ENCODE peak calls at places on chromosomes 11 and 22, in five cellular contexts. Y is kidney epithelial cell; N is NK-92 treated with Interleukin-12 subunit alpha and Interleukin-12 subunit beta, amount 100 ng/mL, for 24 hours; D is Caki2; R is HL-60. V is an unnamed sample.

GRCh38 chr22:39475337-39475736 is 18.5 kb downstream of the MGAT3 start:
- DNase-seq in D (no peak), Y (no peak), R (no peak), N (no peak), V (no peak)

GRCh38 chr22:29316429-29316828 is 932 bp upstream of the RASL10A start:
- DNase-seq in N (no peak), Y (no peak), D (no peak), R (no peak), V (no peak)

GRCh38 chr11:7611411-7611810 is 61.9 kb downstream of the CYB5R2 start:
- DNase-seq in R (no peak), Y (no peak), N (no peak), D (no peak), V (no peak)

GRCh38 chr11:2264366-2265011 is 5.9 kb downstream of the ASCL2 start:
- DNase-seq in R (no peak), D (no peak), N (no peak), Y (no peak), V (no peak)

GRCh38 chr11:47589103-47589502 is 2.6 kb downstream of the FAM180B start:
- DNase-seq in R (no peak), N (no peak), Y (no peak), D (no peak), V (no peak)

GRCh38 chr11:67282876-67283371 is 6.2 kb upstream of the ANKRD13D start:
- DNase-seq in D (no peak), R (no peak), Y (no peak), N (no peak), V (no peak)

GRCh38 chr22:49186756-49187155 is 640.9 kb downstream of the BRD1 start:
- DNase-seq in D (peak), R (no peak), Y (no peak), N (no peak), V (no peak)

GRCh38 chr11:72446929-72447753 is 12.8 kb upstream of the CLPB start:
- DNase-seq in N (no peak), R (peak), D (peak), Y (no peak), V (peak)

GRCh38 chr11:47464479-47464878 is 15.5 kb upstream of the RAPSN start:
- DNase-seq in D (no peak), R (no peak), N (no peak), Y (no peak), V (peak)

GRCh38 chr11:13238879-13239514 is 38.6 kb upstream of the BMAL1 start:
- DNase-seq in N (no peak), R (peak), D (peak), Y (no peak), V (peak)